ENCODE peak calls at places on chromosomes 7 and 10, in six cellular contexts. S is HCT116, J is ovary, V is A549, X is RWPE2, T is brain microvascular endothelial cell. H is an unnamed sample.

GRCh38 chr10:78654047-78654590 is 414.6 kb upstream of the ZMIZ1 start:
- DNase-seq in X (no peak), S (no peak), V (no peak), T (no peak), J (no peak), H (no peak)

GRCh38 chr7:65722361-65722792 is 150.5 kb upstream of the VKORC1L1 start:
- DNase-seq in T (no peak), X (no peak), J (peak; percentile 64), V (peak; percentile 39), S (peak; percentile 37), H (peak; percentile 70)

GRCh38 chr10:31158000-31158658 is 126.5 kb upstream of the ZNF438 start:
- DNase-seq in T (no peak), X (no peak), S (no peak), V (no peak), J (no peak), H (no peak)

GRCh38 chr10:44395396-44395795 is 10.5 kb upstream of the CXCL12 start:
- DNase-seq in S (no peak), V (no peak), X (no peak), T (no peak), J (no peak), H (peak; percentile 38)

GRCh38 chr7:117069379-117069778 is 116.1 kb downstream of the ST7 start:
- DNase-seq in J (no peak), X (no peak), V (no peak), S (no peak), T (no peak), H (no peak)

GRCh38 chr7:4612939-4613841 is 68.9 kb upstream of the FOXK1 start:
- DNase-seq in V (no peak), T (peak; percentile 14), S (no peak), J (no peak), X (no peak), H (peak; percentile 72)

GRCh38 chr10:80488539-80489066 is 34.5 kb downstream of the TSPAN14 start:
- DNase-seq in J (no peak), S (no peak), V (no peak), X (no peak), T (no peak), H (no peak)

GRCh38 chr7:27739301-27739913 is 555 bp upstream of the TAX1BP1 start:
- DNase-seq in T (no peak), X (no peak), J (no peak), V (no peak), S (no peak), H (no peak)

GRCh38 chr10:30557884-30558283 is 71.7 kb downstream of the LYZL2 start:
- DNase-seq in V (peak; percentile 89), T (peak; percentile 2), X (no peak), J (no peak), S (no peak), H (no peak)

GRCh38 chr7:873367-874002 is 2.9 kb upstream of the GET4 start:
- DNase-seq in J (peak; percentile 87), T (peak; percentile 70), V (peak; percentile 90), S (peak; percentile 72), X (peak; percentile 68), H (peak; percentile 95)

GRCh38 chr7:42227931-42228591 is 8.9 kb downstream of the GLI3 start:
- DNase-seq in X (no peak), T (peak; percentile 15), V (no peak), S (no peak), J (peak; percentile 43), H (peak; percentile 75)

GRCh38 chr7:88500146-88500545 is 193.5 kb upstream of the STEAP4 start:
- DNase-seq in J (no peak), V (no peak), T (no peak), X (no peak), S (no peak), H (no peak)

GRCh38 chr10:113987805-113988204 is 55.9 kb upstream of the ADRB1 start:
- DNase-seq in J (no peak), T (no peak), S (no peak), V (no peak), X (no peak), H (no peak)

GRCh38 chr7:66542528-66543373 is 85.9 kb upstream of the KCTD7 start:
- DNase-seq in J (no peak), V (no peak), X (no peak), S (no peak), T (no peak), H (no peak)

GRCh38 chr7:142338633-142339501 is 81.0 kb upstream of the PRSS58 start:
- DNase-seq in S (peak; percentile 48), V (peak; percentile 27), T (peak; percentile 37), J (no peak), X (no peak), H (no peak)

GRCh38 chr10:80472234-80473095 is 18.4 kb downstream of the TSPAN14 start:
- DNase-seq in J (no peak), V (peak; percentile 52), S (no peak), T (peak; percentile 79), X (peak; percentile 78), H (no peak)

GRCh38 chr7:26857534-26858228 is 6.7 kb downstream of the SKAP2 start:
- DNase-seq in S (no peak), T (no peak), V (no peak), X (no peak), J (peak; percentile 25), H (peak; percentile 64)

GRCh38 chr7:603152-603941 is 83.7 kb upstream of the PDGFA start:
- DNase-seq in V (no peak), X (peak; percentile 37), J (no peak), S (no peak), T (no peak), H (no peak)

GRCh38 chr7:92135100-92135429 is 788 bp upstream of the CYP51A1 start:
- DNase-seq in X (no peak), T (peak; percentile 10), V (no peak), S (no peak), J (peak; percentile 35), H (no peak)

GRCh38 chr7:134611611-134612151 is 35.0 kb upstream of the BPGM start:
- DNase-seq in T (no peak), J (no peak), V (no peak), S (no peak), X (no peak), H (no peak)

GRCh38 chr7:134616611-134617010 is 30.0 kb upstream of the BPGM start:
- DNase-seq in T (no peak), V (no peak), S (no peak), X (no peak), J (no peak), H (no peak)

GRCh38 chr7:134613623-134614347 is 32.9 kb upstream of the BPGM start:
- DNase-seq in X (no peak), J (peak; percentile 32), T (peak; percentile 97), S (no peak), V (peak; percentile 86), H (no peak)

GRCh38 chr7:134605978-134606923 is 40.4 kb upstream of the BPGM start:
- DNase-seq in S (peak; percentile 34), V (peak; percentile 81), J (peak; percentile 74), T (peak; percentile 53), X (no peak), H (peak; percentile 79)

GRCh38 chr7:134612197-134612596 is 34.5 kb upstream of the BPGM start:
- DNase-seq in J (no peak), X (no peak), S (no peak), V (peak; percentile 14), T (no peak), H (no peak)
- TF ChIP-seq CTCF in J (no peak), X (no peak), S (no peak), V (no peak), T (no peak), H (no peak)

DNA sequence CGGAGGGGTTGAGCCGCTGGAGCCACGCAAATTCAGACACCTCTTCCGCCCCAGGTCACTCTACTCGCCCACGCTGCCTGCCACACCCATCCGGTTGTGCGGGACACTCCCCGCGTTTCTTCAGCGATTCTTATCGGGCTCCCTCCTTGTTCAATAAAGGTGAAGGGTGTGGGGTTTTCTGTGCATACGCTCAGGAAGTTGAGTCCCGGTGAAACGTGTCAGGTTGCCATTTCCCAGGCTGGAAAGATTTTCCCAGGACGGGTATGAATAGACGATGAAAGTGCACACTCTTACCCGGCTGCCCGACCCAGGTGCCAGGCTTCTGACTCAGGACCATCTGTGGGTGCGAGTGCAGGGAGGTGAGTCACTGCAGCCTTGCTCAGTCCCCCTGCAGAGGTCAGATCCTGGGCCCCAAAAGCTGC is 22.0 kb downstream of the KLF6 start:
- DNase-seq in X (peak; percentile 97), S (peak; percentile 72), T (no peak), V (peak; percentile 53), J (no peak), H (no peak)
- H3K27ac ChIP-seq in X (peak overlapping the region; percentile 93), S (peak overlapping the region; percentile 72), T (no peak overlapping the region), V (peak overlapping the region; percentile 80), J (no peak overlapping the region), H (no peak overlapping the region)

GRCh38 chr7:151012921-151013347 is 11.4 kb downstream of the ATG9B start:
- DNase-seq in T (peak; percentile 33), X (peak; percentile 39), J (no peak), S (no peak), V (peak; percentile 54), H (peak; percentile 63)
- TF ChIP-seq CTCF in T (peak; percentile 85), X (peak; percentile 62), J (no peak), S (peak; percentile 76), V (peak; percentile 52), H (no peak)

GRCh38 chr7:150398108-150398964 is 19.2 kb downstream of the ZNF775 start:
- DNase-seq in S (no peak), T (no peak), V (no peak), J (no peak), X (no peak), H (peak; percentile 60)
- H3K27ac ChIP-seq in S (no peak overlapping the region), T (no peak overlapping the region), V (no peak overlapping the region), J (no peak overlapping the region), X (no peak overlapping the region), H (no peak overlapping the region)

H was measured in sigmoid colon.